ENCODE peak calls at places on chromosomes 7 and 10, in ten cellular contexts. P is astrocyte of the spinal cord, Z is B cell, H is GM12865, U is WTC11, C is foreskin fibroblast, F is SK-N-SH, Q is uterus, D is cardiac muscle cell, A is lower leg skin. G is an unnamed sample.

GRCh38 chr10:49759787-49760551 is 2.2 kb downstream of the OGDHL start:
- DNase-seq in A (no peak), Q (no peak), D (no peak), H (no peak), Z (no peak), C (no peak), P (no peak), F (peak; percentile 39), U (no peak), G (no peak)

GRCh38 chr7:31775511-31775910 is 88.5 kb downstream of the PPP1R17 start:
- DNase-seq in C (no peak), F (no peak), H (no peak), U (no peak), D (no peak), A (no peak), Q (no peak), P (no peak), Z (no peak), G (no peak)

GRCh38 chr10:131729361-131729760 is 171.4 kb upstream of the PPP2R2D start:
- DNase-seq in A (no peak), P (no peak), H (no peak), Z (no peak), U (no peak), F (peak; percentile 17), D (no peak), Q (no peak), C (no peak), G (no peak)

GRCh38 chr10:22651276-22651980 is 63.0 kb downstream of the PIP4K2A start:
- DNase-seq in H (peak; percentile 52), U (no peak), Q (no peak), F (no peak), C (no peak), A (no peak), P (no peak), D (no peak), Z (peak; percentile 53), G (no peak)

GRCh38 chr7:142879060-142879459 is 6.5 kb downstream of the TRPV6 start:
- DNase-seq in P (no peak), Z (no peak), Q (no peak), A (no peak), H (no peak), C (no peak), U (no peak), F (no peak), D (no peak), G (no peak)

GRCh38 chr7:12686234-12686893 is 1.1 kb upstream of the ARL4A start:
- DNase-seq in D (peak; percentile 88), H (peak; percentile 96), C (peak; percentile 87), Z (peak; percentile 99), P (peak; percentile 86), Q (peak; percentile 80), F (peak; percentile 96), U (peak; percentile 94), A (peak; percentile 91), G (peak; percentile 63)

GRCh38 chr10:28734940-28735759 is 57.8 kb downstream of the BAMBI start:
- DNase-seq in Q (no peak), C (peak; percentile 41), D (no peak), P (peak; percentile 94), F (peak; percentile 9), Z (no peak), U (no peak), H (peak; percentile 3), A (peak; percentile 14), G (no peak)

GRCh38 chr10:122864901-122865300 is 14.5 kb downstream of the FAM24B start:
- DNase-seq in H (no peak), A (no peak), C (no peak), D (no peak), F (no peak), U (no peak), P (peak; percentile 64), Z (no peak), Q (no peak), G (no peak)

GRCh38 chr7:65798111-65799075 is 74.5 kb upstream of the VKORC1L1 start:
- DNase-seq in P (peak; percentile 76), C (peak; percentile 63), Z (no peak), F (no peak), Q (no peak), A (no peak), D (no peak), U (no peak), H (peak; percentile 86), G (no peak)

DNA sequence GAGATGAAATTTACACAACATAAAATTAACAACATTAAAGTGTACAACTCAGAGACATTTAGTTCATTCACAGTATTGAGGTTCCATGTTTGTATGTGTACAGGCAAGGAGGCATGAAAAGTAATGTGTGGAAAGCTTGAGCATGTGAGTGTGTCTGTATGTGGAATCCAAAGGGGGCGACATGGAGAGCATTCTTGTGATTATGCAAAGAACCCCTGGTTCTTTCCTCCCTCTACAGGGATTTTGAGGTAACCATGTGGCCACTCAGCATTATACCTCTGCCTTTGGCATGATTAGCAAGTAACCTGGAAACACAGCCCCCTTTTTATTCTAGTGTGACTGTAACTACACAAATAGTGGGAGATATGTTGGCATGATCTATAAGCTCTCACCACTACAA is 21.0 kb downstream of the OR2F1 start:
- DNase-seq in Z (no peak), C (no peak), H (no peak), F (peak; percentile 12), D (peak; percentile 2), U (no peak), A (no peak), P (no peak), Q (no peak), G (no peak)
- TF ChIP-seq CTCF in Z (no peak), C (no peak), H (no peak), F (no peak), D (peak; percentile 8), U (no peak), A (no peak), P (no peak), Q (no peak), G (no peak)

DNA sequence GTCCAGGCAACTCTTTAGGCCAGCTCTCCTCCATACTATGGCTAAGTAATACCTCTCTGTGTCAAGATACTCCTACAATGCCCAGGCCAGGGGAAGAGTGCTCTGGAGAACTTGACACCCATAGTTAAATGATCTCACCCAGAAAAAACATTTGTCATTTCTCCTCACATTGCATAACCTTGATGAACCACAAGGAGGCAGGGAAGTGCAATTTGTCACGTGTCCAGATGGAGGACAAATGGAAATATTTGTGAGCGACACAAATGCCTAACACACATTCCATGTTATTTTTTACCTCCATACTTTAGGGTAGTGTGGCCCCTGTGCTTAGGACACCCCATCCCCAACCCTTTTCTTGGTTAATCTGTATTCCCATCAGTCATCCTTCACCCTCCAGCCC is 78.3 kb downstream of the HTR7 start:
- DNase-seq in F (no peak), H (peak; percentile 22), P (no peak), Q (no peak), C (peak; percentile 25), Z (no peak), A (no peak), U (no peak), D (no peak), G (no peak)
- TF ChIP-seq CTCF in F (peak; percentile 30), H (peak; percentile 38), P (peak; percentile 31), Q (no peak), C (peak; percentile 11), Z (no peak), A (no peak), U (no peak), D (peak; percentile 30), G (no peak)

GRCh38 chr10:67306588-67307205 is 380.9 kb downstream of the LRRTM3 start:
- DNase-seq in A (no peak), D (peak; percentile 32), C (no peak), Q (no peak), H (peak; percentile 24), F (peak; percentile 36), Z (no peak), P (peak; percentile 16), U (no peak), G (no peak)
- TF ChIP-seq CTCF in A (no peak), D (peak; percentile 46), C (peak; percentile 30), Q (no peak), H (peak; percentile 53), F (peak; percentile 68), Z (peak; percentile 24), P (peak; percentile 44), U (no peak), G (no peak)

GRCh38 chr7:141225916-141226618 is 152.2 kb downstream of the TMEM178B start:
- DNase-seq in D (no peak), A (no peak), F (no peak), H (peak; percentile 43), C (no peak), Q (no peak), P (no peak), Z (no peak), U (no peak), G (no peak)

GRCh38 chr7:141232286-141233051 is 158.6 kb downstream of the TMEM178B start:
- DNase-seq in H (no peak), C (no peak), Q (no peak), P (no peak), F (no peak), A (no peak), D (no peak), Z (no peak), U (no peak), G (no peak)

GRCh38 chr7:141228482-141228881 is 154.6 kb downstream of the TMEM178B start:
- DNase-seq in A (no peak), C (no peak), D (no peak), H (no peak), F (no peak), P (no peak), Z (no peak), Q (no peak), U (no peak), G (no peak)

GRCh38 chr7:141227454-141227853 is 153.6 kb downstream of the TMEM178B start:
- DNase-seq in A (no peak), U (no peak), Q (no peak), F (no peak), D (no peak), P (no peak), C (no peak), Z (no peak), H (no peak), G (no peak)

GRCh38 chr7:141231018-141231792 is 157.3 kb downstream of the TMEM178B start:
- DNase-seq in D (peak; percentile 42), Z (no peak), P (peak; percentile 62), U (peak; percentile 58), A (no peak), F (peak; percentile 72), H (peak; percentile 53), Q (no peak), C (no peak), G (no peak)
- TF ChIP-seq CTCF in D (no peak), Z (no peak), P (peak; percentile 63), U (no peak), A (no peak), F (no peak), H (peak; percentile 38), Q (no peak), C (no peak), G (no peak)

G was measured in omental fat pad.